ENCODE peak calls at places on chromosome 11, in six cellular contexts. V is A549, Q is GM12891, U is lower leg skin, Y is transverse colon, M is H54. W is an unnamed sample.
A peak's percentile ranks its signal among the peaks of the same experiment; 100 is the strongest.

GRCh38 chr11:104583857-104584256 is 314.4 kb downstream of the CASP12 start:
- DNase-seq in V (no peak), Q (no peak), U (no peak), Y (no peak), M (no peak), W (no peak)

GRCh38 chr11:36156486-36157150 is 132.6 kb downstream of the COMMD9 start:
- DNase-seq in V (no peak), Q (no peak), U (no peak), Y (no peak), M (no peak), W (no peak)

GRCh38 chr11:13224324-13224723 is 53.3 kb upstream of the BMAL1 start:
- DNase-seq in V (no peak), Q (no peak), U (no peak), Y (no peak), M (no peak), W (no peak)

GRCh38 chr11:134369656-134370525 is 38.1 kb downstream of the GLB1L2 start:
- DNase-seq in V (no peak), Q (no peak), U (no peak), Y (no peak), M (no peak), W (no peak)

GRCh38 chr11:76946223-76946622 is 85.5 kb downstream of the ACER3 start:
- DNase-seq in V (no peak), Q (no peak), U (no peak), Y (no peak), M (no peak), W (no peak)

GRCh38 chr11:110966131-110966530 is 253.9 kb upstream of the ARHGAP20 start:
- DNase-seq in V (no peak), Q (no peak), U (no peak), Y (no peak), M (no peak), W (no peak)

GRCh38 chr11:121757480-121758125 is 304.8 kb upstream of the SORL1-AS1 start:
- DNase-seq in V (no peak), Q (no peak), U (no peak), Y (no peak), M (no peak), W (no peak)

GRCh38 chr11:132033051-132033450 is 662.6 kb downstream of the NTM start:
- DNase-seq in V (no peak), Q (no peak), U (no peak), Y (no peak), M (no peak), W (no peak)

GRCh38 chr11:7436146-7436545 is 49.2 kb upstream of the OLFML1 start:
- DNase-seq in V (no peak), Q (no peak), U (no peak), Y (no peak), M (no peak), W (no peak)

GRCh38 chr11:13278620-13279486 is 1.3 kb downstream of the BMAL1 start:
- DNase-seq in V (no peak), Q (peak; percentile 10), U (no peak), Y (peak; percentile 26), M (no peak), W (no peak)

GRCh38 chr11:29676993-29677392 is 339.8 kb downstream of the KCNA4 start:
- DNase-seq in V (no peak), Q (no peak), U (no peak), Y (no peak), M (no peak), W (no peak)

GRCh38 chr11:14189874-14190273 is 169.1 kb downstream of the RRAS2 start:
- DNase-seq in V (no peak), Q (no peak), U (peak; percentile 59), Y (peak; percentile 19), M (no peak), W (no peak)

GRCh38 chr11:34278708-34279297 is 79.0 kb downstream of the ABTB2 start:
- DNase-seq in V (no peak), Q (peak; percentile 25), U (no peak), Y (no peak), M (no peak), W (no peak)

GRCh38 chr11:132351050-132351449 is 980.6 kb downstream of the NTM start:
- DNase-seq in V (no peak), Q (no peak), U (no peak), Y (no peak), M (no peak), W (no peak)

GRCh38 chr11:107496011-107496410 is 38.4 kb upstream of the CWF19L2 start:
- DNase-seq in V (no peak), Q (no peak), U (no peak), Y (no peak), M (no peak), W (no peak)

GRCh38 chr11:72641900-72642814 is 32.1 kb downstream of the PDE2A start:
- DNase-seq in V (peak; percentile 28), Q (peak; percentile 49), U (no peak), Y (peak; percentile 48), M (peak; percentile 70), W (peak; percentile 39)

GRCh38 chr11:111272420-111272819 is 25.9 kb upstream of the POU2AF3 start:
- DNase-seq in V (no peak), Q (no peak), U (no peak), Y (no peak), M (no peak), W (no peak)

GRCh38 chr11:128865490-128865889 is 1.6 kb downstream of the KCNJ1 start:
- DNase-seq in V (no peak), Q (no peak), U (no peak), Y (no peak), M (no peak), W (no peak)
- TF ChIP-seq POLR2A in V (no peak), Q (no peak), U (no peak), Y (no peak), M (no peak), W (no peak)

GRCh38 chr11:65013692-65014145 is 241 bp upstream of the ARL2 start:
- DNase-seq in V (peak; percentile 94), Q (peak; percentile 96), U (no peak), Y (peak; percentile 92), M (peak; percentile 83), W (peak; percentile 89)

GRCh38 chr11:65013130-65013691 is 749 bp upstream of the ARL2 start:
- DNase-seq in V (no peak), Q (peak; percentile 93), U (peak; percentile 89), Y (peak; percentile 96), M (peak; percentile 90), W (peak; percentile 93)

GRCh38 chr11:65017927-65018326 is 4.0 kb downstream of the ARL2 start:
- DNase-seq in V (no peak), Q (no peak), U (no peak), Y (no peak), M (no peak), W (no peak)

GRCh38 chr11:65016705-65017104 is 2.7 kb downstream of the ARL2 start:
- DNase-seq in V (no peak), Q (no peak), U (no peak), Y (no peak), M (no peak), W (no peak)

DNA sequence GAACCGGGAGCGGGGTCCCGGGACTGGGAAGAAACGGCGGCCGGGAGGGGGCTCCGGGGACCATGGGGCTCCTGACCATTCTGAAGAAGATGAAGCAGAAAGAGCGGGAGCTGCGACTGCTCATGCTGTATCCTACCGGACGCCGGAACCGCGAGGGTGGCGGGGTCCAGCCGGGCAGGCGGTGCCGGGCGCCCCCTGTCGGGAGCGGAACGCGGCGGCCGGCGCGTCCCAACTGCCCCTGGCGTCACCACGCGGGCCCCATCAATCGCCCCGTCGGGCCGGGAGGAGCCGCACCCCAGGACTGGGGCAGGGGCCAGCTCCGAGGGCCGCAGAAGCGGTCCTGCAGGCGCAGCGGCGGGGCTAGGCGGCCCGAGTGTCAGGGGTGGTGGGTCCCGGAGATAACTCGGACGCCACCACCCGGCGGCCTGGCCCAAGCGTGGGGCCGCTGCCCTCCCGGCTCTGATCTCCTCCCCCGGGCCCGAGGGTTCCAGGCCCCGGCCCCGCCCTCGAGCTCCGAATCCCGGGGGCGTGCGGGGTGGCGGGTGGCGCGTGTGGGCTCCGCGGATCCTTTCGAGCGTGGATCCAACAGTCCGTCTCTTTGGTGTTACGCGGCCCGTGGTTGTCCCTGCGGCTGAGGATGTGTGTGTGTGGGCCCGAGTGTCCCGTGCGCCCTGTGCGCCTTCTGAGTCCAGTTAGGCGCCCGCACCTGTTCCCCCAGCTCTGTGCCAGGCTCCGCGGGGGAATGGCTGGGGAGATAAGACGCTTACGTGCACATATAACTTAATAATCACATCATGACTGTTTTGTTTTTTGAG is at the start of gene ARL2:
- DNase-seq in V (no peak), Q (peak; percentile 97), U (peak; percentile 80), Y (no peak), M (peak; percentile 80), W (peak; percentile 36)
- TF ChIP-seq POLR2A in V (peak; percentile 26), Q (peak; percentile 34), U (no peak), Y (peak; percentile 51), M (no peak), W (no peak)

DNA sequence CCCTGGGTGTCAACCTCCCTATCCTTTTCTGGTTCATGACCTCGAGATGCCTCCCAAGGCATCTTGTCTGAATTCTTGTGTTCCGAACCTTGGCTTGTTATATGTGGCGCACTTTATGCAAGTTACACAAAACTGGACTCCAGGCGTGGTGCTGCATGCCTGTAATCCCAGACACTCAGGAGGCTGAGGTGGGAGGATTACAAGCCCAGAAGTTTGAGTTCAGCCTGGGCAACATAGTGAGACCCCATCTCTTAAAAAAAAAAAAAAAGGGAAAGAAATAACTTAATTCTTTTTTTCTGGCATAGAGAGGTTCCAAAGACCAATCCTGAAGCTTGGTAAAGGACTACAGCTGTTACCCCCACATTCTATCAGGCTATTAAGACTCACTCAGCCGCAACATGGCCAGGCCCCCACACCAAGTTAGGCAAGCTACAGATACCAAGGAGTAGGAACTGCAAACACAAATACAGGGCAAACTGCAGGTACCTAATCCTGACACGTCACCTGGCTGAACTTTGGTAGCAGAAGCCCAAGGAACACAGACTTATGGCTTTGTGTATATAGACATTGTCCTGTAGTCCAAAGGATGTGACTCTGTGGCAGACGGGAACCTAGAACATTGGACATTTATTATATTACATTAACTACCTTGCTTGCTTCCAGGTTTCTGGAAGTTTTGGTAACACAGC is 1.3 kb downstream of the C11orf24 start:
- DNase-seq in V (no peak), Q (no peak), U (no peak), Y (peak; percentile 61), M (no peak), W (no peak)
- TF ChIP-seq POLR2A in V (no peak), Q (no peak), U (no peak), Y (peak; percentile 43), M (no peak), W (no peak)

GRCh38 chr11:59560702-59561469 is 49.5 kb downstream of the OR4D9 start:
- DNase-seq in V (peak; percentile 92), Q (peak; percentile 67), U (peak; percentile 87), Y (peak; percentile 91), M (no peak), W (peak; percentile 86)

GRCh38 chr11:59562292-59562691 is 51.0 kb downstream of the OR4D9 start:
- DNase-seq in V (no peak), Q (no peak), U (no peak), Y (no peak), M (no peak), W (no peak)

GRCh38 chr11:59557940-59558643 is 46.8 kb downstream of the OR4D9 start:
- DNase-seq in V (no peak), Q (no peak), U (no peak), Y (no peak), M (no peak), W (no peak)

GRCh38 chr11:59559886-59560285 is 48.5 kb downstream of the OR4D9 start:
- DNase-seq in V (no peak), Q (no peak), U (no peak), Y (no peak), M (no peak), W (no peak)

GRCh38 chr11:59560290-59560701 is 49.0 kb downstream of the OR4D9 start:
- DNase-seq in V (peak; percentile 91), Q (peak; percentile 41), U (peak; percentile 77), Y (peak; percentile 69), M (no peak), W (peak; percentile 65)
- TF ChIP-seq POLR2A in V (no peak), Q (peak; percentile 60), U (no peak), Y (no peak), M (peak; percentile 42), W (no peak)